ENCODE peak calls at places on chromosomes 12 and 14, in ten cellular contexts. B, N, Q, Y, G, J, F, L, A and T are unnamed samples.

GRCh38 chr12:92624236-92624635 is 78.6 kb upstream of the PLEKHG7 start:
- DNase-seq in B (no peak), A (peak; percentile 77), F (no peak), Y (no peak), N (no peak), L (no peak), G (no peak), Q (no peak), J (peak; percentile 17), T (no peak)

GRCh38 chr14:23151342-23151741 is 32.1 kb downstream of the SLC7A8 start:
- DNase-seq in Q (no peak), A (no peak), G (no peak), Y (no peak), B (no peak), J (no peak), N (no peak), L (no peak), F (no peak), T (no peak)

GRCh38 chr12:47164730-47165439 is 85.1 kb upstream of the AMIGO2 start:
- DNase-seq in Q (no peak), N (no peak), J (peak; percentile 63), G (no peak), F (no peak), B (no peak), L (no peak), A (peak; percentile 83), Y (no peak), T (no peak)

GRCh38 chr12:109706747-109707469 is 6.7 kb upstream of the FAM222A start:
- DNase-seq in J (peak; percentile 18), N (peak; percentile 41), Q (no peak), L (no peak), F (no peak), G (no peak), A (no peak), Y (no peak), B (no peak), T (no peak)

GRCh38 chr12:108019862-108020261 is 109.2 kb upstream of the WSCD2 start:
- DNase-seq in N (no peak), A (no peak), B (peak; percentile 20), G (no peak), J (no peak), F (no peak), Y (no peak), L (no peak), Q (no peak), T (no peak)

GRCh38 chr12:19576421-19576925 is 137.2 kb downstream of the AEBP2 start:
- DNase-seq in F (no peak), L (no peak), J (no peak), N (no peak), Y (peak; percentile 37), G (no peak), A (peak; percentile 76), Q (no peak), B (no peak), T (no peak)

GRCh38 chr14:71187633-71188356 is 280.5 kb downstream of the PCNX1 start:
- DNase-seq in B (peak; percentile 39), Y (no peak), N (no peak), L (no peak), F (no peak), J (no peak), A (no peak), G (no peak), Q (no peak), T (no peak)

GRCh38 chr12:128755565-128755964 is 68.2 kb downstream of the SLC15A4 start:
- DNase-seq in N (no peak), A (no peak), Y (no peak), B (no peak), Q (no peak), J (no peak), F (no peak), L (no peak), G (no peak), T (no peak)

GRCh38 chr12:46005151-46005797 is 14.9 kb upstream of the SCAF11 start:
- DNase-seq in N (no peak), F (no peak), B (no peak), Y (no peak), G (no peak), J (peak; percentile 81), A (peak; percentile 34), Q (no peak), L (no peak), T (no peak)

GRCh38 chr14:24259282-24260025 is 3.5 kb downstream of the TGM1 start:
- DNase-seq in Q (no peak), A (no peak), B (no peak), Y (no peak), J (peak; percentile 82), G (no peak), L (no peak), F (no peak), N (no peak), T (no peak)

GRCh38 chr14:61537567-61538463 is 157.5 kb upstream of the HIF1A start:
- DNase-seq in F (no peak), B (peak; percentile 56), Q (no peak), J (peak; percentile 31), Y (no peak), A (peak; percentile 90), L (no peak), G (no peak), N (peak; percentile 82), T (no peak)

GRCh38 chr12:69096669-69097364 is 142.6 kb upstream of the CPSF6 start:
- DNase-seq in G (no peak), L (no peak), A (no peak), Q (no peak), J (no peak), B (no peak), Y (no peak), N (no peak), F (no peak), T (no peak)

GRCh38 chr14:99230271-99231141 is 41.5 kb downstream of the BCL11B start:
- DNase-seq in B (peak; percentile 74), G (no peak), A (no peak), F (peak; percentile 73), J (no peak), N (peak; percentile 45), Q (no peak), Y (no peak), L (no peak), T (no peak)

GRCh38 chr12:116157845-116158267 is 119.6 kb downstream of the MED13L start:
- DNase-seq in Y (no peak), Q (no peak), A (no peak), G (no peak), L (no peak), F (no peak), N (no peak), B (no peak), J (no peak), T (no peak)
- H3K27ac ChIP-seq in Y (no peak overlapping the region), Q (no peak overlapping the region), A (no peak overlapping the region), G (no peak overlapping the region), L (no peak overlapping the region), F (no peak overlapping the region), N (no peak overlapping the region), B (no peak overlapping the region), J (no peak overlapping the region), T (no peak overlapping the region)

DNA sequence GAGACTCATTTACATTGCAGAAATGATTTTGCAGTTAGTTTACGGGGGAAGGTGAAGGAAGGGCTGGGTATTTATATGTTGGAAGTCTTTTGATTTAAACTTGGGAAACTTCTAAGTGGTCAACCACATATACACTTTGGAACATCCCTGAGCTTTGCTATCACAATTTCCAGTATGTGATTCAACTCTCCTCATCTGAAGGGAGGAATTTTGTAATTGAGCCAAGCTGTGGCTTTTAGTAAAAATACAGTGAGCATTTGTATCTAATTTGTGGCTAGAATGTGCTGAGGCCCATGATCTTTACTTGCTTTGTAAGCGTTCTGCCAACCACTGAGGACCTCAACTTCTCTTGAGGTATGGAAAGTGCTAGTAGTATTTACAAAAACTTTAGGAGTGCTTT is 235.0 kb upstream of the PDZRN4 start:
- DNase-seq in F (no peak), A (peak; percentile 46), L (no peak), B (no peak), Q (no peak), Y (no peak), G (no peak), J (no peak), N (no peak), T (no peak)
- H3K9me3 ChIP-seq in F (no peaks in the 10 kb centered on the region), A (no peaks in the 10 kb centered on the region), L (no peaks in the 10 kb centered on the region), B (no peaks in the 10 kb centered on the region), Q (no peaks in the 10 kb centered on the region), Y (no peaks in the 10 kb centered on the region), G (no peaks in the 10 kb centered on the region), J (no peaks in the 10 kb centered on the region), N (no peaks in the 10 kb centered on the region), T (no peaks in the 10 kb centered on the region)

DNA sequence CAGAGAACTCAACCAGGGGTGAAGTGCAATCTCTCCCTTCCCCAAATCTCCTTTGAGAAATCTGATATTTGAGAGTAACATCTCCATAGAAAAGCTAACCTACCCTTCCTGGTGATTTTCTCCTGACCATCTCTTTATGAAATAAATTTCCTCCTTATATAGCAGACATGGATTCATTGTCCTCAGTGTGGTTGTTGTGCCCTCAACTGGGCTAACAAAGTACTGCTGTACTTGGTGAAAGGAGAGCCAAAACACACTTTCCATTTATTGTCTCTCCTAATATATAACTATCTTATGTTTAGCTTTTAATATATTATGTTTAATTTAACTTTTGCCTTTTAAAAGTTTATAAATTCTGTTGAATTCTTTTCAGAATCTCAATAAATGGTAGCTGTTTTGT is 65.1 kb upstream of the SLCO1B1 start:
- DNase-seq in A (no peak), N (no peak), Q (no peak), G (no peak), J (no peak), B (no peak), F (no peak), Y (no peak), L (no peak), T (no peak)
- TF ChIP-seq CTCF in A (no peak), N (peak; percentile 25), Q (no peak), G (peak; percentile 58), J (peak; percentile 6), B (peak; percentile 68), F (no peak), Y (no peak), L (peak; percentile 18), T (peak; percentile 62)

DNA sequence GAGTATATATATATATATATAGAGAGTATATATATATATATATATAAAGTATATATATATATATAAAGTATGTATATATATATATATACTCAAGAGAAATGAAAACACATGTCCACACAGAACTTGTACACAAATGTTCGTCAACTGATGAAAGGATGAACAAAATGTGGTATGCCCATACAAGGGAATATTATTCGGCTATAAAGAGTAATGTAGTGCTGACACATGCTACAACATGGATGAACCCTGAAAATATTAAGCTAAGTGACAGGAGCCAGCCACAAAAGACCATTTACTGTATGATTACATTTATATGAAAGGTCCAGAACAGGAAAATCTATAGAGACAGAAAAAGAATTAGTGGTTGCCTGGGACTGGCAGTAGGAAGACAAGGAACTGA is 19.5 kb downstream of the LIMA1 start:
- DNase-seq in G (no peak), F (no peak), B (no peak), L (no peak), Q (no peak), J (no peak), A (no peak), Y (no peak), N (no peak), T (no peak)
- H3K27ac ChIP-seq in G (no peak overlapping the region), F (no peak overlapping the region), B (no peak overlapping the region), L (no peak overlapping the region), Q (no peak overlapping the region), J (no peak overlapping the region), A (no peak overlapping the region), Y (no peak overlapping the region), N (no peak overlapping the region), T (no peak overlapping the region)

GRCh38 chr12:34348836-34349672 is 326.8 kb downstream of the ALG10 start:
- DNase-seq in Q (no peak), Y (no peak), G (no peak), L (no peak), A (no peak), N (no peak), F (no peak), J (no peak), B (no peak), T (no peak)
- H3K9me3 ChIP-seq in Q (no peaks in the 10 kb centered on the region), Y (peaks cover 100% of the 10 kb centered on the region), G (no peaks in the 10 kb centered on the region), L (peaks cover 12% of the 10 kb centered on the region), A (peaks cover 18% of the 10 kb centered on the region), N (peaks cover 26% of the 10 kb centered on the region), F (no peaks in the 10 kb centered on the region), J (no peaks in the 10 kb centered on the region), B (peaks cover 6% of the 10 kb centered on the region), T (no peaks in the 10 kb centered on the region)

GRCh38 chr14:76424359-76424758 is 48.4 kb downstream of the ESRRB start:
- DNase-seq in J (no peak), Q (no peak), L (no peak), G (no peak), F (no peak), N (no peak), Y (no peak), A (no peak), B (no peak), T (no peak)
- TF ChIP-seq CTCF in J (no peak), Q (no peak), L (no peak), G (no peak), F (no peak), N (no peak), Y (no peak), A (no peak), B (peak; percentile 47), T (no peak)